ENCODE peak calls at places on chromosomes 13 and 19, in four cellular contexts. One of them, this sample, is unnamed.

GRCh38 chr19:13984186-13984585 is 21.9 kb downstream of the RFX1 start:
- DNase-seq in HepG2: no peak
- DNase-seq in H1: no peak
- DNase-seq in GM12878: no peak
- DNase-seq in this sample: no peak

GRCh38 chr19:34034318-34034846 is 137.9 kb upstream of the LSM14A start:
- DNase-seq in H1: no peak
- DNase-seq in GM12878: no peak
- DNase-seq in HepG2: no peak
- DNase-seq in this sample: no peak

GRCh38 chr19:1748115-1748702 is 5.1 kb upstream of the ONECUT3 start:
- DNase-seq in HepG2: no peak
- DNase-seq in H1: no peak
- DNase-seq in GM12878: no peak
- DNase-seq in this sample: no peak

GRCh38 chr13:45928843-45929242 is 77.3 kb upstream of the SIAH3 start:
- DNase-seq in HepG2: no peak
- DNase-seq in GM12878: no peak
- DNase-seq in H1: no peak
- DNase-seq in this sample: no peak

GRCh38 chr19:35986111-35986510 is 8.9 kb upstream of the SDHAF1 start:
- DNase-seq in H1: no peak
- DNase-seq in GM12878: no peak
- DNase-seq in HepG2: no peak
- DNase-seq in this sample: no peak

GRCh38 chr13:114096811-114097503 is 35.5 kb downstream of the RASA3 start:
- DNase-seq in H1: no peak
- DNase-seq in GM12878: no peak
- DNase-seq in HepG2: no peak
- DNase-seq in this sample: no peak

GRCh38 chr19:41696402-41697197 is 8.5 kb upstream of the CEACAM7 start:
- DNase-seq in H1: no peak
- DNase-seq in HepG2: no peak
- DNase-seq in GM12878: no peak
- DNase-seq in this sample: no peak

GRCh38 chr13:30792257-30793000 is 57.1 kb downstream of the ALOX5AP start:
- DNase-seq in HepG2: peak
- DNase-seq in H1: no peak
- DNase-seq in GM12878: no peak
- DNase-seq in this sample: no peak

GRCh38 chr13:19159181-19159580 is 22.4 kb downstream of the TUBA3C start:
- DNase-seq in H1: no peak
- DNase-seq in GM12878: no peak
- DNase-seq in HepG2: no peak
- DNase-seq in this sample: no peak

GRCh38 chr19:2391118-2391725 is 31.2 kb downstream of the TMPRSS9 start:
- DNase-seq in HepG2: peak
- DNase-seq in H1: no peak
- DNase-seq in GM12878: peak
- DNase-seq in this sample: peak

GRCh38 chr19:22620912-22621311 is 13.2 kb upstream of the ZNF492 start:
- DNase-seq in HepG2: no peak
- DNase-seq in GM12878: no peak
- DNase-seq in H1: no peak
- DNase-seq in this sample: no peak

GRCh38 chr19:51803965-51804364 is 9.0 kb downstream of the FPR3 start:
- DNase-seq in HepG2: no peak
- DNase-seq in GM12878: no peak
- DNase-seq in H1: no peak
- DNase-seq in this sample: no peak

GRCh38 chr13:36261976-36262375 is 35.6 kb downstream of the CCDC169 start:
- DNase-seq in H1: no peak
- DNase-seq in HepG2: no peak
- DNase-seq in GM12878: no peak
- DNase-seq in this sample: no peak

GRCh38 chr13:41549491-41549890 is 92.1 kb downstream of the RGCC start:
- DNase-seq in HepG2: no peak
- DNase-seq in GM12878: no peak
- DNase-seq in H1: no peak
- DNase-seq in this sample: no peak

GRCh38 chr19:6066661-6067646 is 43.3 kb downstream of the RFX2 start:
- DNase-seq in H1: no peak
- DNase-seq in HepG2: peak
- DNase-seq in GM12878: no peak
- DNase-seq in this sample: peak

GRCh38 chr19:52688335-52688734 is 46.5 kb downstream of the ZNF611 start:
- DNase-seq in H1: no peak
- DNase-seq in HepG2: no peak
- DNase-seq in GM12878: no peak
- DNase-seq in this sample: no peak

GRCh38 chr19:13463296-13463695 is 43.0 kb downstream of the CACNA1A start:
- DNase-seq in HepG2: no peak
- DNase-seq in H1: no peak
- DNase-seq in GM12878: no peak
- DNase-seq in this sample: peak

GRCh38 chr13:51361111-51361510 is 21.6 kb downstream of the SERPINE3 start:
- DNase-seq in H1: no peak
- DNase-seq in HepG2: no peak
- DNase-seq in GM12878: no peak
- DNase-seq in this sample: no peak

GRCh38 chr19:17076539-17076919 is 952 bp downstream of the MYO9B start:
- DNase-seq in H1: no peak
- DNase-seq in GM12878: no peak
- DNase-seq in HepG2: no peak
- DNase-seq in this sample: no peak

GRCh38 chr13:31174018-31174417 is 12.3 kb upstream of the HSPH1 start:
- DNase-seq in H1: no peak
- DNase-seq in GM12878: no peak
- DNase-seq in HepG2: peak
- DNase-seq in this sample: no peak

GRCh38 chr19:38142176-38143035 is 81.6 kb downstream of the DPF1 start:
- DNase-seq in H1: peak
- DNase-seq in HepG2: peak
- DNase-seq in GM12878: no peak
- DNase-seq in this sample: peak

GRCh38 chr13:50128406-50129048 is 113.3 kb downstream of the KCNRG start:
- DNase-seq in HepG2: no peak
- DNase-seq in GM12878: no peak
- DNase-seq in H1: no peak
- DNase-seq in this sample: no peak

GRCh38 chr19:49190781-49191180 is 33.2 kb downstream of the TRPM4 start:
- DNase-seq in GM12878: no peak
- DNase-seq in H1: no peak
- DNase-seq in HepG2: no peak
- DNase-seq in this sample: no peak

GRCh38 chr13:29491248-29491647 is 104.2 kb downstream of the SLC7A1 start:
- DNase-seq in GM12878: no peak
- DNase-seq in H1: no peak
- DNase-seq in HepG2: no peak
- DNase-seq in this sample: no peak

GRCh38 chr13:20043207-20043925 is 84.8 kb downstream of the ZMYM2 start:
- DNase-seq in GM12878: no peak
- DNase-seq in HepG2: no peak
- DNase-seq in H1: no peak
- DNase-seq in this sample: no peak

GRCh38 chr13:26978081-26978860 is 193.3 kb downstream of the USP12 start:
- DNase-seq in HepG2: no peak
- DNase-seq in H1: peak
- DNase-seq in GM12878: no peak
- DNase-seq in this sample: no peak

GRCh38 chr13:92136449-92137180 is 738.2 kb downstream of the GPC5 start:
- DNase-seq in HepG2: no peak
- DNase-seq in GM12878: no peak
- DNase-seq in H1: no peak
- DNase-seq in this sample: no peak

DNA sequence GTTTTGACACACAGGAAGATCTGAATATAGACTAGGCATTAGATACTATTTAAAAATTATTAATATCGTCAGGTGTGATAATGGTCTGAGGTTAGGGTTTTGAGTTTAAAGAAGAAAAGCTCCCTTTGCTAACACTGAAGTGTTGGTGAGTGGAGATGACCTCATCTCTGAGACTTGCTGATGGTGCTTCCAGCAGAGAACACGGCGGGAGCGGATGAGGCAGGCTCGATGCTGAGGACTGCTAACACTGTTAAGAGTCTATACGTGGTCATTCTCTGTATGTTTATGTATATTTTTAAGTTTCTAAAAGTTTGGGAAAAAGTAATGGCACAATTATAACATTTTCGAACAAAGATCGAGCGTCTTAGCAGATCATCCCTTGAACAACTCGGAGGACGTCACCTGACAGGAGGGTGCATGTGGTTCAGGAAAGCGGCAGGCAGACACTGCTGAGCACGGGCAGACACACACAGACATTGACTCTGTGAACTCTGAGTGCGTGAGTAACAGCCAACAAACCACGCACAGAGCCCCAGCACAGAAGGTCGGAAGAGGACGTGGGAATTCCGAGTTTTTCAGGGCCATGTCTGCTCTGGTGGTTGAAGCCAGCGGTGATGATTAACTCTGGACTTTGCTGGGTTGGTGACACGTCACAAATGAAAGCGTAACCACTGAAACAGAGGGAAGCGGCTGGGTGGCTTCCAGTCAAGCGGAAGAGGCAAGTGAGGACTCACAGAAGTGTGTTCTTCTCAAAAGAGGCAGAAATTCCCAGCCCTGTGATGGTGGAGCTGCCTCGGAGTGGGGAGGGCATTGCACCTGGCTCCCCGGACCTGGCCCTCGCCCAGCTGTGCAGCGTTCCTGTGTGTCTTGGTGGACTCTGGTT is 91.9 kb upstream of the TEX29 start:
- DNase-seq in HepG2: no peak
- DNase-seq in H1: no peak
- DNase-seq in GM12878: no peak
- DNase-seq in this sample: no peak
- TF ChIP-seq ATF3 in HepG2: no peak
- TF ChIP-seq ATF3 in H1: no peak
- TF ChIP-seq ATF3 in GM12878: no peak
- TF ChIP-seq ATF3 in this sample: no peak

DNA sequence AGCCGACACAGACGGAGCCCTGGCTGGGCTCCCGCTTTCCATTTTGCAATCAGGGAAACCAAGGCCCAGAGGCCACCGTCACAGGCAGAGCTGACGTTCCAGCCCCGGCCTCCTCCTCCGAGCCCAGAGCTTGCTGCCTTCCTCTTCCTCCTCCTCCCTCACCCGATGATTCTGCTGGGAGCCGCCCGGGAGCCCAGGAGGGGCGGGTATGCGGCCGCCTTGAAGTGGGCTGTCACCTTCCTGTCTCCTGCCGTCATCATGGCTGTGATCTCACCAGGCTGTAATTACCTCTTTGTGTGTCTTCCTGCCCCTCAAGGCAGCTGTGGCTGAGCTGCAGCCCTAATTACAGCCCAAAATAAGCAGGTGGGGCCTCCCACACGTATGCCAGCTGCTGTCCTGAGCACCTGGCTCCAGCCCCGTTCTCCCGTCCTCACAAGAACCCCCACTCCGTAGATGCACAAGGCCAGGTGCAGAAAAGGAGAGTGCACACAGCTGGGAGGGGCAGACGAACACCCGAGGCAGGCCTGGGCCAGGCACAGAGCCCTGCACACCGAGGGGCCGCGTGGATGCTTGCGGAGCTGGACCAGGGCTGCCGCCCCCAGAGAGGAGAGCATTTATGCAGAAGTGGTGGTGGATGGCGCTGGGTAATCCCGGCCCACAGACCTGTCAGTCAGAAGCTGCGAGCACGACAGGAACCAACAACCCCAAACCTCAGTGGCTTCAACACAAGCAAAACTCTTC is 4.0 kb downstream of the TPGS1 start:
- DNase-seq in H1: no peak
- DNase-seq in HepG2: no peak
- DNase-seq in GM12878: no peak
- DNase-seq in this sample: peak
- TF ChIP-seq ATF3 in H1: no peak
- TF ChIP-seq ATF3 in HepG2: no peak
- TF ChIP-seq ATF3 in GM12878: no peak
- TF ChIP-seq ATF3 in this sample: no peak

GRCh38 chr19:47633516-47633915 is 24.6 kb downstream of the BICRA start:
- DNase-seq in GM12878: no peak
- DNase-seq in HepG2: peak
- DNase-seq in H1: no peak
- DNase-seq in this sample: no peak
- TF ChIP-seq ATF3 in GM12878: no peak
- TF ChIP-seq ATF3 in HepG2: no peak
- TF ChIP-seq ATF3 in H1: no peak
- TF ChIP-seq ATF3 in this sample: no peak

GRCh38 chr19:10936661-10937084 is 8.1 kb downstream of the TIMM29 start:
- DNase-seq in GM12878: peak
- DNase-seq in HepG2: peak
- DNase-seq in H1: no peak
- DNase-seq in this sample: peak
- TF ChIP-seq ATF3 in GM12878: no peak
- TF ChIP-seq ATF3 in HepG2: no peak
- TF ChIP-seq ATF3 in H1: no peak
- TF ChIP-seq ATF3 in this sample: no peak

GRCh38 chr13:44577236-44578063 is 1.3 kb upstream of the TSC22D1 start:
- DNase-seq in HepG2: peak
- DNase-seq in GM12878: peak
- DNase-seq in H1: peak
- DNase-seq in this sample: peak

GRCh38 chr13:44578064-44578394 is 1.9 kb upstream of the TSC22D1 start:
- DNase-seq in HepG2: no peak
- DNase-seq in H1: no peak
- DNase-seq in GM12878: no peak
- DNase-seq in this sample: no peak

GRCh38 chr13:44575035-44575434 is 1.1 kb downstream of the TSC22D1 start:
- DNase-seq in HepG2: no peak
- DNase-seq in H1: no peak
- DNase-seq in GM12878: no peak
- DNase-seq in this sample: no peak

GRCh38 chr13:44575741-44576395 is at the start of gene TSC22D1:
- DNase-seq in HepG2: no peak
- DNase-seq in GM12878: no peak
- DNase-seq in H1: no peak
- DNase-seq in this sample: no peak

DNA sequence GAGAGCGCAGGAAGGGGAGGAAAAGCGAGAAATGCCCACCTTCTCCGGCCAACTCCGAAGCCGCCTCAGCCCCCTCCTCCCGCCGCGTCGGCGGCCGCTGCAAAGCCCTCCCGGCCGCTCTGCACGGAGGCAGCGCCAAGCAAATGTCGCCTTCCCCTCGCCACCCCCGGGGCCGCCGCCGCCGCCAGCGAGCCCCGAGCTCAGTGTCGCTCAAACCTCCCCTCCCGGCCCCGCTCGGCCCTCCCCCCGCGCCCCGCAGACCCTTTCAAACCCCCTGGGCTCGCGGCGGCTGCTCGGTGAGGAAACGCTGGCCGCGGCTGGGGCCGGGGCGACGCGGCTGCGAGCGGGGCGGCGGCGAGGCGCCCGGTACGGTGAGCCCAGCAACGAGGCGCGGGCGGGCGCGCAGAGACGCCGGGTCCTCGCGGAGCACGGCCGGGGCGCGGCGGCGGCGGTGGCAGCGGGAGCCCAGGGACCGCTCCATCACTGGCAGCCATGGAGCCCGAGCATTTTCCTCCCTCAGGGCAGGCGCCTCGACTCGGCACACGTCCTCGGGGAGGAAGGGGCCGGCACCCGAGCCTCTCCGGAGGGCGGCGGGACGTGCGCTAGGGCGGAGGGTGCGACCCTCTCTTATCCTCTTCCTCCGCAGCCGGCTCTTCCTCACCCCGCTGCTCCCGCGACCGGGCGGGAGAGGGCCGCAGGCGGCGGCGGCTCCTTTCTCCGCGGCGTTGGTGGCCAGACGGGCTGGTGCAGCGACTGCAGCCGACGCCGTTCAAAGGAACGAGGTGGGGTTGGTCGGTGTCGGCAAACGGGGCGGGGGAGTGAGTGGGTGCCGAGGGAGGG is 486 bp upstream of the TSC22D1 start:
- DNase-seq in HepG2: no peak
- DNase-seq in H1: no peak
- DNase-seq in GM12878: no peak
- DNase-seq in this sample: peak
- TF ChIP-seq ATF3 in HepG2: no peak
- TF ChIP-seq ATF3 in H1: no peak
- TF ChIP-seq ATF3 in GM12878: no peak
- TF ChIP-seq ATF3 in this sample: no peak

This sample was measured in K562.